ENCODE peak calls at places on chromosome 19, in ten cellular contexts. M is stromal cell of bone marrow; V is iPS DF 19.7; Y is K562; I is iris pigment epithelial cell; D is ecto neural progenitor cell; L is Daoy; Z is stimulated activated CD8-positive, alpha-beta memory T cell treated with anti-CD3 and anti-CD28 coated beads, Interleukin-2, amount 100 ng/mL, for 48 hours; H is cardiac muscle cell; B is MCF 10A. F is an unnamed sample.

GRCh38 chr19:5292453-5292842 is 48.2 kb downstream of the PTPRS start:
- DNase-seq in Z (no peak), M (no peak), D (peak), V (no peak), H (no peak), B (no peak), Y (no peak), L (no peak), I (no peak), F (no peak)

GRCh38 chr19:12578641-12579040 is 27.4 kb upstream of the ZNF564 start:
- DNase-seq in L (no peak), I (no peak), Y (no peak), M (no peak), D (no peak), B (no peak), H (no peak), Z (no peak), V (no peak), F (no peak)

GRCh38 chr19:18322318-18322758 is 538 bp downstream of the LSM4 start:
- DNase-seq in B (peak), M (no peak), Z (no peak), L (peak), Y (peak), V (no peak), D (peak), I (peak), H (peak), F (peak)

GRCh38 chr19:1091544-1092175 is 3.5 kb downstream of the POLR2E start:
- DNase-seq in Z (no peak), M (no peak), D (no peak), L (no peak), B (no peak), V (no peak), H (no peak), I (no peak), Y (no peak), F (no peak)

GRCh38 chr19:57068921-57069697 is 50.7 kb upstream of the USP29 start:
- DNase-seq in V (no peak), I (no peak), H (no peak), D (no peak), M (no peak), B (no peak), Z (no peak), L (peak), Y (no peak), F (no peak)

GRCh38 chr19:44660081-44660480 is 11.2 kb upstream of the CEACAM19 start:
- DNase-seq in V (no peak), Z (no peak), B (no peak), I (no peak), L (no peak), M (no peak), H (no peak), D (no peak), Y (no peak), F (no peak)

GRCh38 chr19:47510516-47511127 is 4.2 kb downstream of the NAPA start:
- DNase-seq in D (no peak), M (no peak), L (no peak), Z (no peak), Y (no peak), V (no peak), H (no peak), I (no peak), B (no peak), F (no peak)

GRCh38 chr19:45577111-45577905 is 7.3 kb downstream of the OPA3 start:
- DNase-seq in D (no peak), Y (no peak), M (peak), H (no peak), I (peak), V (no peak), Z (no peak), B (peak), L (peak), F (peak)

GRCh38 chr19:44626067-44626624 is 12.8 kb downstream of the IGSF23 start:
- DNase-seq in B (peak), D (no peak), H (no peak), I (peak), L (peak), Z (no peak), M (peak), Y (no peak), V (no peak), F (peak)

GRCh38 chr19:12364391-12365093 is 941 bp downstream of the ZNF442 start:
- DNase-seq in V (no peak), Y (peak), H (peak), B (no peak), L (peak), I (peak), D (peak), Z (no peak), M (peak), F (no peak)

GRCh38 chr19:7647156-7647555 is 10.2 kb downstream of the STXBP2 start:
- DNase-seq in Z (no peak), Y (no peak), L (no peak), B (no peak), D (no peak), M (no peak), H (no peak), V (no peak), I (no peak), F (no peak)

GRCh38 chr19:57668635-57669034 is at the start of gene ZSCAN4:
- DNase-seq in Z (no peak), Y (no peak), B (no peak), V (no peak), H (no peak), L (no peak), M (no peak), D (no peak), I (no peak), F (no peak)

GRCh38 chr19:16920816-16921529 is 32.2 kb downstream of the F2RL3 start:
- DNase-seq in M (peak), B (peak), L (peak), D (no peak), Y (peak), Z (no peak), H (no peak), I (peak), V (no peak), F (peak)

GRCh38 chr19:40216777-40217026 is 1.5 kb downstream of the TTC9B start:
- DNase-seq in V (no peak), M (no peak), L (no peak), H (no peak), B (no peak), I (no peak), Z (no peak), D (no peak), Y (no peak), F (no peak)

GRCh38 chr19:33063356-33064116 is 1.2 kb downstream of the RHPN2 start:
- DNase-seq in I (peak), Z (no peak), Y (peak), H (peak), B (peak), D (no peak), L (no peak), M (no peak), V (no peak), F (peak)

GRCh38 chr19:8336072-8336569 is 6.9 kb downstream of the KANK3 start:
- DNase-seq in H (no peak), Y (peak), L (no peak), V (no peak), B (no peak), M (no peak), I (no peak), Z (no peak), D (no peak), F (no peak)

GRCh38 chr19:30669329-30670010 is 297.3 kb downstream of the ZNF536 start:
- DNase-seq in V (no peak), I (peak), D (peak), Y (peak), L (peak), H (peak), M (no peak), B (peak), Z (peak), F (peak)

GRCh38 chr19:12946092-12946845 is 607 bp downstream of the RAD23A start:
- DNase-seq in V (no peak), Y (peak), Z (peak), D (peak), B (peak), M (peak), I (peak), H (peak), L (peak), F (peak)

GRCh38 chr19:49129238-49129583 is 9.9 kb downstream of the PPFIA3 start:
- DNase-seq in B (no peak), D (peak), V (no peak), I (peak), Y (peak), M (no peak), L (no peak), H (peak), Z (no peak), F (no peak)

GRCh38 chr19:40650749-40651305 is 39.6 kb downstream of the NUMBL start:
- DNase-seq in Z (no peak), H (no peak), D (no peak), Y (no peak), B (no peak), L (no peak), M (peak), V (no peak), I (no peak), F (no peak)

GRCh38 chr19:40322271-40322610 is 26.0 kb downstream of the C19orf47 start:
- DNase-seq in M (no peak), D (no peak), Z (no peak), V (no peak), H (no peak), Y (no peak), B (no peak), I (peak), L (no peak), F (no peak)

GRCh38 chr19:6271721-6272410 is 7.9 kb downstream of the MLLT1 start:
- DNase-seq in Z (no peak), M (no peak), D (no peak), L (no peak), B (no peak), H (peak), Y (peak), V (no peak), I (peak), F (no peak)

GRCh38 chr19:50478901-50479715 is 2.5 kb upstream of the GARIN5A start:
- DNase-seq in V (no peak), D (peak), Z (no peak), M (no peak), Y (peak), H (peak), I (peak), B (no peak), L (peak), F (no peak)

GRCh38 chr19:43776285-43776684 is 4.5 kb downstream of the KCNN4 start:
- DNase-seq in I (no peak), Y (peak), H (no peak), V (no peak), D (no peak), M (no peak), L (no peak), B (no peak), Z (peak), F (no peak)

GRCh38 chr19:18939922-18940775 is 868 bp downstream of the HOMER3 start:
- DNase-seq in B (peak), Z (no peak), V (no peak), Y (no peak), D (peak), H (peak), I (peak), L (peak), M (peak), F (peak)

GRCh38 chr19:50933640-50934039 is 19.2 kb downstream of the KLK5 start:
- DNase-seq in B (peak), Z (no peak), I (peak), L (peak), D (no peak), M (no peak), Y (no peak), H (no peak), V (no peak), F (peak)

GRCh38 chr19:2888739-2889224 is 11.9 kb upstream of the ZNF57 start:
- DNase-seq in V (no peak), Y (no peak), B (no peak), M (no peak), Z (peak), L (no peak), H (no peak), D (no peak), I (no peak), F (no peak)

GRCh38 chr19:53311044-53311443 is 22.5 kb upstream of the ZNF845 start:
- DNase-seq in V (no peak), B (no peak), D (no peak), M (no peak), H (no peak), I (no peak), Z (no peak), L (no peak), Y (no peak), F (no peak)

GRCh38 chr19:1783874-1784273 is 28.2 kb downstream of the ATP8B3 start:
- DNase-seq in V (no peak), B (no peak), I (no peak), Y (no peak), L (no peak), Z (no peak), D (no peak), H (no peak), M (no peak), F (no peak)

F was measured in LoVo.